ENCODE peak calls at places on chromosomes 16 and 17, in eight cellular contexts. V is heart right ventricle, W is tibial artery, Z is stomach, X is adrenal gland, J is ascending aorta, S is OCI-LY7, G is neural progenitor cell. I is an unnamed sample.

GRCh38 chr16:10552998-10553491 is 27.4 kb downstream of the EMP2 start:
- DNase-seq in V (peak), J (peak), S (peak), W (peak), Z (peak), X (peak), G (peak), I (no peak)

GRCh38 chr16:50809561-50809960 is 67.7 kb downstream of the CYLD start:
- DNase-seq in S (no peak), X (no peak), V (no peak), J (no peak), Z (no peak), G (no peak), W (no peak), I (no peak)

GRCh38 chr16:88527186-88527936 is 42.8 kb upstream of the ZC3H18 start:
- DNase-seq in S (peak), Z (peak), J (no peak), G (peak), X (peak), V (peak), W (no peak), I (peak)

GRCh38 chr16:14180431-14181059 is 109.4 kb downstream of the MRTFB start:
- DNase-seq in X (no peak), G (peak), W (no peak), V (no peak), S (no peak), J (no peak), Z (no peak), I (no peak)

GRCh38 chr17:37503148-37503547 is 13.5 kb downstream of the DUSP14 start:
- DNase-seq in S (no peak), Z (no peak), W (no peak), J (no peak), X (no peak), V (no peak), G (no peak), I (no peak)

GRCh38 chr16:64121473-64121872 is 1000.4 kb downstream of the CDH11 start:
- DNase-seq in J (no peak), V (no peak), W (no peak), X (no peak), Z (no peak), G (no peak), S (no peak), I (peak)

GRCh38 chr17:48429156-48429555 is 858 bp downstream of the SKAP1 start:
- DNase-seq in J (no peak), S (no peak), V (no peak), Z (no peak), X (no peak), G (no peak), W (no peak), I (no peak)

GRCh38 chr17:31571124-31571892 is 179.8 kb downstream of the RAB11FIP4 start:
- DNase-seq in J (no peak), W (peak), X (peak), G (no peak), V (peak), Z (peak), S (no peak), I (peak)

GRCh38 chr16:3256876-3257465 is 538 bp upstream of the MEFV start:
- DNase-seq in G (no peak), V (no peak), X (no peak), S (no peak), W (no peak), Z (no peak), J (no peak), I (no peak)

GRCh38 chr16:77221482-77221881 is 22.3 kb downstream of the SYCE1L start:
- DNase-seq in G (no peak), W (no peak), S (no peak), Z (no peak), J (no peak), V (no peak), X (no peak), I (no peak)

GRCh38 chr16:24729243-24729966 is at the start of gene TNRC6A:
- DNase-seq in V (peak), Z (peak), W (peak), J (peak), G (peak), X (peak), S (peak), I (peak)

GRCh38 chr16:72198021-72198420 is 26.1 kb upstream of the PMFBP1 start:
- DNase-seq in W (no peak), S (no peak), J (no peak), Z (no peak), X (peak), V (no peak), G (no peak), I (peak)

GRCh38 chr17:35709874-35710273 is 21.6 kb upstream of the RASL10B start:
- DNase-seq in Z (no peak), S (no peak), J (no peak), W (no peak), G (no peak), V (no peak), X (no peak), I (no peak)

GRCh38 chr17:73787036-73787720 is 142.9 kb upstream of the SDK2 start:
- DNase-seq in W (no peak), S (no peak), X (no peak), J (no peak), V (no peak), G (peak), Z (peak), I (no peak)

GRCh38 chr16:89320717-89321501 is 103.4 kb downstream of the ZNF778 start:
- DNase-seq in G (peak), Z (peak), W (no peak), X (peak), J (no peak), S (no peak), V (peak), I (no peak)

GRCh38 chr16:2860826-2861567 is 3.0 kb upstream of the PRSS22 start:
- DNase-seq in G (peak), V (no peak), J (no peak), S (no peak), X (no peak), W (peak), Z (no peak), I (no peak)

GRCh38 chr17:77566566-77566965 is 391.9 kb upstream of the TNRC6C start:
- DNase-seq in X (no peak), G (no peak), W (peak), Z (no peak), J (no peak), V (no peak), S (no peak), I (no peak)

GRCh38 chr16:24539850-24540484 is 601 bp downstream of the RBBP6 start:
- DNase-seq in J (no peak), Z (peak), V (peak), X (peak), G (peak), S (no peak), W (peak), I (no peak)

GRCh38 chr17:47694818-47695663 is 1.1 kb downstream of the TBKBP1 start:
- DNase-seq in V (peak), X (peak), J (no peak), W (peak), G (peak), Z (peak), S (peak), I (no peak)

GRCh38 chr16:27431773-27432599 is 30.0 kb downstream of the IL21R start:
- DNase-seq in W (peak), Z (peak), J (no peak), S (no peak), V (no peak), X (no peak), G (no peak), I (no peak)

GRCh38 chr16:28869201-28869600 is 5.6 kb downstream of the SH2B1 start:
- DNase-seq in S (no peak), Z (no peak), X (no peak), J (no peak), V (no peak), G (no peak), W (no peak), I (no peak)

GRCh38 chr16:19907161-19907992 is 22.7 kb upstream of the GPRC5B start:
- DNase-seq in G (peak), J (no peak), W (peak), Z (peak), X (peak), S (peak), V (peak), I (peak)

GRCh38 chr16:49969356-49970030 is 55.5 kb upstream of the CNEP1R1 start:
- DNase-seq in V (peak), G (peak), S (no peak), W (no peak), Z (no peak), J (no peak), X (peak), I (no peak)

GRCh38 chr16:81495321-81496234 is 51.0 kb downstream of the CMIP start:
- DNase-seq in Z (peak), G (no peak), W (no peak), S (no peak), V (peak), J (no peak), X (peak), I (no peak)

GRCh38 chr16:57652695-57653471 is 15.2 kb upstream of the ADGRG3 start:
- DNase-seq in S (no peak), X (no peak), G (no peak), W (no peak), Z (no peak), J (no peak), V (no peak), I (no peak)

GRCh38 chr16:88389621-88390160 is 6.9 kb downstream of the ZNF469 start:
- DNase-seq in V (peak), W (no peak), X (no peak), S (no peak), J (no peak), Z (no peak), G (no peak), I (no peak)

GRCh38 chr16:24430937-24431760 is 108.2 kb upstream of the RBBP6 start:
- DNase-seq in X (no peak), V (no peak), J (no peak), G (no peak), Z (no peak), S (no peak), W (no peak), I (no peak)

GRCh38 chr16:49560018-49560830 is 186.6 kb downstream of the C16orf78 start:
- DNase-seq in J (no peak), Z (no peak), S (no peak), V (no peak), X (no peak), G (no peak), W (no peak), I (no peak)

GRCh38 chr17:47708864-47709541 is 15.0 kb downstream of the TBKBP1 start:
- DNase-seq in G (peak), W (no peak), V (peak), S (no peak), X (peak), Z (peak), J (no peak), I (no peak)

GRCh38 chr16:34078697-34079096 is 619.3 kb downstream of the TP53TG3F start:
- DNase-seq in G (no peak), X (no peak), J (no peak), W (no peak), V (no peak), Z (no peak), S (no peak), I (peak)

GRCh38 chr17:64002658-64003525 is 4.7 kb downstream of the PRR29 start:
- DNase-seq in X (peak), Z (no peak), J (no peak), S (no peak), G (peak), V (no peak), W (no peak), I (no peak)

GRCh38 chr16:81645303-81645702 is 133.8 kb upstream of the PLCG2 start:
- DNase-seq in X (peak), V (peak), J (peak), Z (no peak), G (peak), W (no peak), S (no peak), I (peak)

GRCh38 chr16:3713587-3714242 is 3.6 kb downstream of the TRAP1 start:
- DNase-seq in J (no peak), X (no peak), G (no peak), V (no peak), Z (no peak), W (no peak), S (no peak), I (no peak)

GRCh38 chr17:1460233-1460632 is 4.2 kb upstream of the CRK start:
- DNase-seq in S (no peak), Z (peak), X (peak), W (peak), J (peak), G (no peak), V (peak), I (no peak)

GRCh38 chr17:8426094-8426720 is 9.5 kb upstream of the NDEL1 start:
- DNase-seq in G (no peak), W (no peak), S (no peak), J (no peak), X (no peak), Z (no peak), V (no peak), I (no peak)

GRCh38 chr17:8426802-8427201 is 8.9 kb upstream of the NDEL1 start:
- DNase-seq in J (no peak), G (no peak), X (no peak), V (no peak), S (no peak), Z (no peak), W (no peak), I (no peak)

GRCh38 chr17:8436169-8436932 is 667 bp downstream of the NDEL1 start:
- DNase-seq in S (peak), J (peak), G (peak), X (peak), Z (peak), W (peak), V (peak), I (no peak)

GRCh38 chr17:8435245-8436168 is at the start of gene NDEL1:
- DNase-seq in W (peak), J (peak), G (peak), Z (peak), V (peak), S (peak), X (peak), I (peak)

DNA sequence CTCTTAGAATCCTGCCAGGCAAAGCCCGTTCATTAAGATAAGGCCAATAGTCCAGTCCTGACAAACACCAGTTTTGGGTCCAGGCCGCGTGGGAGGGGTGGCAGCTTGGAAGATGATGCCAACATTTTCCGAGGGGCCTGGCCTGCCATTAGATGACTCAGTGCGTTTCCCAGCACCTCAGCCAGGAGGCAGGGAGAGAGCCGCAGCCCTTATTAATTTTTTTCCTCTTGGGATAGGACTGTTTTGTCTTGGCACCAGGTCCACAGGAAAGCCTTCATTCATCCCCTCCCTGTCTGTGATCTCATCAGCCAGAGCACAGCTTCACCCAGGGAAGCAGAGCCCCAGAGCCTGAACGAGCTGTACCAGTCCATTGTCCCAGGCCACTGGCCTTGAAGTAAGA is 4.7 kb upstream of the NDEL1 start:
- DNase-seq in G (peak), V (peak), J (peak), X (peak), Z (no peak), W (peak), S (no peak), I (no peak)
- H3K27ac ChIP-seq in G (no peak), V (peak), J (peak), X (peak), Z (no peak), W (peak), S (no peak), I (no peak)

GRCh38 chr16:69423189-69423588 is 1.2 kb upstream of the CYB5B start:
- DNase-seq in V (no peak), S (no peak), Z (no peak), G (no peak), W (no peak), J (no peak), X (no peak), I (no peak)

GRCh38 chr16:69428652-69429051 is 4.2 kb downstream of the CYB5B start:
- DNase-seq in Z (no peak), J (no peak), S (no peak), X (no peak), G (no peak), V (no peak), W (no peak), I (no peak)

GRCh38 chr16:69419956-69420355 is 4.5 kb upstream of the CYB5B start:
- DNase-seq in G (no peak), Z (no peak), X (no peak), S (no peak), V (no peak), J (no peak), W (no peak), I (no peak)

GRCh38 chr16:69424935-69425784 is 741 bp downstream of the CYB5B start:
- DNase-seq in J (no peak), S (peak), X (no peak), V (no peak), Z (no peak), W (no peak), G (no peak), I (no peak)

DNA sequence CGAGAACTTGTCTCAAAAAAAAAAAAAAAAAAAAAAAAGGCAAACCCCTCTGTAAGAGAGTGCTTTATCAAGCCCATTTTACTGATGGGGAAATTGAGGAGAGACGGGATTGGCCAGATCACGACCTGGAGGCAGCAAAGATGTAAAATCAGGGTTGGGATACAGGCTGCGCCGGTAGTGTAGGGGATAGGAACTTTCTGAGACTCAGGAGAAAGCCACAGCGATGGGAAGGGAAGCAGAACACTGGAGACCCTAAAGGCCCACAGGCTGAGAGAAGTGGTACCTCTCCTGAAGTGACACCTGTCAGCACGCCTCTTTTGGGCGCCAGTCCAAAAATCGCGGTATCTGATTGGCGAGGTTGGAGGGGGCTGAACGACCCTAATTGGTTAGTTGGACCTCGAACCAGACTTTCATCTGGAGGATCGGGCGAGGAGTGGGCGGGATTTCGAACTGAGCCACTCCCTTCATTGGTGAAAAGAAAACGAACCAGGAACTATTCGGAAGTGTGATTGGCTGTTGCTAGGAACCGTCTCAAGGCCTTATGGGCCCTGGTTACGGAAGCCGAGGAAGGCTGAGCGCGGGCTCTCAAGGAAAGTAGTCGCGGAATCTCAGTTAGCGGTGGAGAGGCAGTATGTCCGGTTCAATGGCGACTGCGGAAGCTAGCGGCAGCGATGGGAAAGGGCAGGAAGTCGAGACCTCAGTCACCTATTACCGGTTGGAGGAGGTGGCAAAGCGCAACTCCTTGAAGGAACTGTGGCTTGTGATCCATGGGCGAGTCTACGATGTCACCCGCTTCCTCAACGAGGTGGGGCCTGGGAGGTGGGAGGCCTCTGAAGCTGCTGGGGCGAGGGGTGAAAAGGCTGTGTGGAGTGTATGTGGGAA is at the start of gene CYB5B:
- DNase-seq in G (peak), W (peak), V (peak), X (peak), S (peak), J (peak), Z (peak), I (peak)
- TF ChIP-seq CTCF in G (peak), W (no peak), V (no peak), X (no peak), S (no peak), J (no peak), Z (no peak), I (no peak)

DNA sequence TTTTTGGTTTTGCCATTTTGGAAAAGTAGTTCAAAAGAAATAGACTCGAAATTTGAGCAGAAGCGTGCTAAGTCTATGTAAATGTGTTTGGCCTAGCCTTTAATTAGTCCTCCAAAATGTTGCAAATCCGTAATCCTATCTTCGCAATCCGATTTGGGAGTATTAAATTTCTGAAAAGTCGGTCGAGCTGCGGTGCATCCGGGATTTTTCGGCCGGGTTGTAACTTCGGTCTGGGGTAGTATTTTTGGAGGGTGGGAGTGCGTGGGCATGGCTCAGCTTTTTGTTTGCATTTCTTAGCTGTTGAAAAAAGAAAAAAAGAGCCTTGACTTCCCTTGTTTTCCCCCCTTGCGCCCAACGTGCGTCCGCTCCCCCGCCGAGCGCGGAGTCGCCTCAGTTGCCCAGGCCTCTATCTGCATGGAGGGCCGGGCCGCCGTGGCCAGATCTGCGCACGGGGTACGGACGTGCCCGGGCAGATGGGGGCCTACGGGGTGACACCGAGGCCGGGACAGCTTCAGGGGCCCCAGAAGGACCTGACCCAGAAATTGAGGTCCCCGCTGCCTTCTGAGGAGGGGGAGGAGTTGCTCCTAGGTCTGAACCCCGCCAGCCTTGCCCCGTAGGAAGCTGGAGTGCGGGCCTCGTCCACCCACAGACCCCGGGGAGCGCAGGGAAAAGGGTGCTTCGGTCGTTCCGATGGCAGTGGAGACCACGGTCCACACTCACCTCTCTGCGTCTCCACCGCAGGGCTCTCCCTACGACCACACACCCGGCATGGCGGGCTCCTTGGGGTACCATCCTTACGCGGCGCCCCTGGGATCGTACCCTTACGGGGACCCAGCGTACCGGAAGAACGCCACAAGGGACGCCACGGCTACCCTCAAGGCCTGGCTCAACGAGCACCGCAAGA is 1.3 kb downstream of the IRX5 start:
- DNase-seq in X (no peak), Z (no peak), J (no peak), W (no peak), S (no peak), V (no peak), G (peak), I (no peak)
- H3K27ac ChIP-seq in X (no peak), Z (no peak), J (peak), W (peak), S (no peak), V (peak), G (no peak), I (no peak)

GRCh38 chr17:69057280-69057679 is 3.4 kb downstream of the ABCA9 start:
- DNase-seq in V (no peak), J (no peak), G (no peak), Z (no peak), S (no peak), W (no peak), X (no peak), I (no peak)

GRCh38 chr17:69056179-69056823 is 4.4 kb downstream of the ABCA9 start:
- DNase-seq in G (no peak), V (no peak), X (no peak), J (no peak), Z (no peak), W (no peak), S (no peak), I (no peak)

GRCh38 chr17:69060835-69061234 is at the start of gene ABCA9:
- DNase-seq in G (no peak), X (no peak), Z (no peak), V (no peak), J (no peak), W (no peak), S (no peak), I (no peak)

GRCh38 chr17:69059458-69060205 is 1.1 kb downstream of the ABCA9 start:
- DNase-seq in G (no peak), Z (no peak), J (no peak), X (no peak), W (no peak), S (no peak), V (no peak), I (no peak)

GRCh38 chr17:69058165-69058564 is 2.6 kb downstream of the ABCA9 start:
- DNase-seq in V (no peak), S (no peak), J (no peak), W (no peak), Z (no peak), G (peak), X (no peak), I (no peak)
- TF ChIP-seq CTCF in V (no peak), S (peak), J (no peak), W (no peak), Z (no peak), G (peak), X (no peak), I (no peak)

I was measured in AG04450.